ENCODE peak calls at places on chromosomes 16 and 17, in six cellular contexts. U, T, E, Q, D and N are unnamed samples.

GRCh38 chr17:6494239-6494941 is 50.1 kb downstream of the PIMREG start:
- DNase-seq in Q (peak; percentile 48), E (no peak), D (no peak), U (peak; percentile 63), T (no peak), N (no peak)

GRCh38 chr17:21019976-21020575 is 22.7 kb downstream of the USP22 start:
- DNase-seq in D (no peak), Q (peak; percentile 39), T (peak; percentile 55), U (no peak), E (no peak), N (peak; percentile 70)

GRCh38 chr16:48540222-48540900 is 69.6 kb downstream of the N4BP1 start:
- DNase-seq in Q (no peak), U (no peak), T (no peak), E (no peak), D (no peak), N (no peak)

GRCh38 chr17:72321886-72322285 is 201.1 kb downstream of the SOX9 start:
- DNase-seq in Q (no peak), U (no peak), D (peak; percentile 29), T (no peak), E (no peak), N (no peak)

GRCh38 chr16:8850279-8850885 is 18.4 kb downstream of the CARHSP1 start:
- DNase-seq in Q (no peak), D (peak; percentile 71), T (no peak), U (peak; percentile 90), E (peak; percentile 27), N (peak; percentile 83)

GRCh38 chr17:36880506-36880905 is 56.8 kb upstream of the LHX1 start:
- DNase-seq in U (peak; percentile 75), T (no peak), Q (no peak), D (no peak), E (no peak), N (no peak)

GRCh38 chr17:74779948-74780400 is 3.8 kb upstream of the NAT9 start:
- DNase-seq in Q (peak; percentile 61), T (peak; percentile 35), U (no peak), E (no peak), D (no peak), N (peak; percentile 81)

GRCh38 chr17:34382586-34383224 is 19.7 kb upstream of the CCL1 start:
- DNase-seq in E (no peak), T (no peak), U (no peak), Q (peak; percentile 12), D (no peak), N (no peak)

GRCh38 chr16:85393674-85394510 is 219.2 kb upstream of the GSE1 start:
- DNase-seq in E (peak; percentile 80), U (no peak), Q (peak; percentile 73), D (peak; percentile 61), T (peak; percentile 66), N (peak; percentile 65)

GRCh38 chr16:50819706-50820105 is 77.8 kb downstream of the CYLD start:
- DNase-seq in E (no peak), U (no peak), Q (no peak), D (no peak), T (no peak), N (no peak)

DNA sequence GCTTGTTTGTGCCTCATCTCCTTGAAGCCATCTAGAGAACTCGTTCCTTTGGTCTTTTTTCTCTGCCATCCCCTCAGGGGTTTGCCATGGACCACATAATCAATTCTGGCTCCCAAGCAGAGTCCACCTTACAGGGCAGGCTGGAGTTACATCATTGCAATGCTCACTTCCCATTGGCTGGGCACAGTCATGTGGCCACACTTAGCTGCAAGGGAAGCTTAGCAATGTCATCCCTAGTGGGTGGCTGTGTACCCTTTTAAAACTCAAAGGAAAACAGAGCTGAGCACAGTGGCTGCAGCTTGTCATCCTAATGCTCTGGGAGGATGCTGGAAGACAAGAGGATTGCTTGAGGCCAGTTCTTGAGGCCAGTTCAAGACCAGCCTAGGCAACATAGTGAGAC is 41.9 kb upstream of the POLR3E start:
- DNase-seq in D (no peak), Q (no peak), T (no peak), E (no peak), U (no peak), N (no peak)
- H3K36me3 ChIP-seq in D (peaks cover 24% of the 10 kb centered on the region), Q (peaks cover 87% of the 10 kb centered on the region), T (peaks cover 100% of the 10 kb centered on the region), E (no peaks in the 10 kb centered on the region), U (peaks cover 19% of the 10 kb centered on the region), N (no peaks in the 10 kb centered on the region)

DNA sequence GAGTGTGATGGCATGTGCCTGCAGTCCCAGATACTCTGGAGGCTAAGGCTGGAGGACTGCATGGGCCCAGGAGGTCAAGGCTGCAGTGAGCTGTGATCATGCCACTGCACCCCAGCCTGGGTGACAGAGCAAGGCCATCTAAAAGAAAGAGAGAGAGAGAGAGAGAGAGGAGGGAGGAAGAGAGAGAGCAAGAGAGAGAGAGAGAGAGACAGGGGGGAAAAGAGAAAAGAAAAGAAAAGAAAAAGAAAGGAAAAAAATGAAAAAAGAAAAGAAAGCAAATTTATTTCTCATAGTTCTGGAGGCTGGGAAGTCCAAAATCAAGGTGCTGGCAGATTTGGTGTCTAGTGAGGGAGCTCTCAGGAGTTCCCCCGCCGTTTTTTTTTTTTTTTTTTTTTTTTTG is 33.3 kb downstream of the RNF135 start:
- DNase-seq in D (no peak), Q (no peak), E (no peak), U (no peak), T (no peak), N (no peak)
- H3K4me3 ChIP-seq in D (no peak overlapping the region), Q (no peak overlapping the region), E (no peak overlapping the region), U (no peak overlapping the region), T (no peak overlapping the region), N (no peak overlapping the region)

DNA sequence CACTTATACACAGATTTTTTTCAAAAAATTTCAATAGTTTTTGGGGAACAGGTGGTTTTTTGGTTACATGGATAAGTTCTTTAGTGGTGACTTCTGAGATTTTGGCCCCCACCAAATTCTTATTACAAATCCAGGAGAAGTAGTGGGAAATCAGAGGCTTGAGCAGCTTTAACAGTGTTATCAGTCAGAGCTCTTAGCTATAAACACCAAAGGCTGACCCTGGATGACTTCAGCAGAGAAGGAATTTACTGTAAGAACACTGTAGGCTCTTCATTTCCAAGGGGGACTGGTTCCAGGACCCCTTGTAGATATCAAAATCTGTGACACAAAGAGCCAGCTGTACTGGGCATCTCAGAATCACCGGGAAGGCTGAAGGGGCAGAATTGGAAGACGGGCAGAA is 17.8 kb downstream of the MPHOSPH6 start:
- DNase-seq in Q (no peak), U (no peak), T (no peak), D (peak; percentile 5), E (no peak), N (no peak)
- H3K36me3 ChIP-seq in Q (no peaks in the 10 kb centered on the region), U (peaks cover 6% of the 10 kb centered on the region), T (peaks cover 46% of the 10 kb centered on the region), D (peaks cover 6% of the 10 kb centered on the region), E (no peaks in the 10 kb centered on the region), N (peaks cover 2% of the 10 kb centered on the region)

GRCh38 chr17:50719144-50719923 is at the start of gene LUC7L3:
- DNase-seq in U (peak; percentile 79), T (peak; percentile 95), D (peak; percentile 94), Q (peak; percentile 95), E (peak; percentile 94), N (peak; percentile 96)
- H3K4me3 ChIP-seq in U (peak within 1 kb of the TSS; percentile 77), T (peak within 1 kb of the TSS; percentile 68), D (peak within 1 kb of the TSS; percentile 61), Q (peak within 1 kb of the TSS; percentile 85), E (peak within 1 kb of the TSS; percentile 70), N (peak within 1 kb of the TSS; percentile 83)